ENCODE peak calls at places on chromosomes 16 and 17, in five cellular contexts. S is A549, R is GM12878, T is HepG2, I is HCT116. B is an unnamed sample.

GRCh38 chr17:78898947-78899346 is 4.1 kb downstream of the CEP295NL start:
- DNase-seq in S (no peak), R (no peak), T (no peak), I (no peak), B (no peak)

GRCh38 chr17:29219378-29220047 is 27.1 kb upstream of the CRYBA1 start:
- DNase-seq in S (peak; percentile 97), R (no peak), T (peak; percentile 77), I (peak; percentile 63), B (peak; percentile 83)

GRCh38 chr16:60640038-60640437 is 1396.2 kb downstream of the CDH8 start:
- DNase-seq in S (no peak), R (no peak), T (no peak), I (no peak), B (no peak)

GRCh38 chr17:28920191-28920590 is 17.3 kb upstream of the DHRS13 start:
- DNase-seq in S (no peak), R (no peak), T (no peak), I (no peak), B (no peak)

GRCh38 chr17:71302721-71303549 is 817.9 kb upstream of the SOX9 start:
- DNase-seq in S (no peak), R (no peak), T (no peak), I (peak; percentile 12), B (no peak)

GRCh38 chr17:5553479-5553878 is 30.8 kb downstream of the NLRP1 start:
- DNase-seq in S (no peak), R (no peak), T (no peak), I (no peak), B (no peak)

GRCh38 chr17:9802294-9802693 is 10.9 kb upstream of the DHRS7C start:
- DNase-seq in S (peak; percentile 70), R (no peak), T (no peak), I (peak; percentile 38), B (no peak)

GRCh38 chr17:62163847-62164246 is 98.8 kb upstream of the MED13 start:
- DNase-seq in S (no peak), R (no peak), T (peak; percentile 71), I (peak; percentile 53), B (no peak)

GRCh38 chr17:80270836-80271235 is 10.2 kb downstream of the RNF213 start:
- DNase-seq in S (peak; percentile 69), R (no peak), T (peak; percentile 62), I (no peak), B (no peak)

GRCh38 chr17:56929362-56929969 is 15.6 kb upstream of the TRIM25 start:
- DNase-seq in S (no peak), R (no peak), T (no peak), I (peak; percentile 39), B (no peak)

GRCh38 chr16:56726283-56726682 is 3.6 kb upstream of the NUP93 start:
- DNase-seq in S (no peak), R (no peak), T (no peak), I (no peak), B (no peak)

DNA sequence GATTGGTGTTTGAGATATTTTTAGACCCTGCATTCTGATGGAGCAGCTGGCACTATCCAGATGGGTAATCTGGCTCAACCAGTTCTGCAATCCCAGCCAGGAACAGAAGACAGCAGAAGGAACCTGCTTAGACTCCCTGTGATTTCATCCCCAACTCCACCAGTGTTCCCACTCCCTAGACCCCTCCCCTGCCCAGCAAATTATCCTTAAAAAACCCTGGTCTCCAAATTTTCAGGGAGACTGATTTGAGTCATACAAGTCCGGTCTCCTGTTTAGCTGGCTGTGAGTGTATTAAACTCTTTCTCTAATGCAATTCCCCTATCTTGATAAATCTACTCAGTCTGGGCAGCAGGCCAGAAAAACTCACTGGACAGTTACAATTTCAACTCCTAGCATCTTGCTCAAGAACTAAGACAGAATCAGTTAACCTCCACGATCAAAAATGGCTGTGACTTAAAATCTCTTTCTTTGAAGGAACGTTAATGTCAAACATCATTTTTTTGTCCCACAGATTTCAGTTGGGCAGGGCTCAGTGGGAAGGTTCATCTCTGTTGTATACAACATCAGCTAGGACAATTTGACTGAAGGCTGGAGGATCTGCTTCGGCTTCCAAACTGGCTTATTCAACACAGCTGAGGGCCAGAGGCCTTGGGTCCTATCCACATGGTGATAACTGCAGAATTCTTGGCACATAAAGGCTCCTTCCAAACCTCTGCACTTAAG is 4.9 kb upstream of the RBL2 start:
- DNase-seq in S (no peak), R (no peak), T (no peak), I (no peak), B (peak; percentile 79)
- H3K4me2 ChIP-seq in S (no peak overlapping the region), R (no peak overlapping the region), T (no peak overlapping the region), I (peak overlapping the region; percentile 15), B (no peak overlapping the region)

GRCh38 chr16:76237471-76237870 is 39.7 kb upstream of the CNTNAP4 start:
- DNase-seq in S (no peak), R (no peak), T (no peak), I (no peak), B (no peak)

GRCh38 chr16:76232704-76233103 is 44.5 kb upstream of the CNTNAP4 start:
- DNase-seq in S (no peak), R (no peak), T (no peak), I (no peak), B (no peak)

GRCh38 chr16:76235426-76235825 is 41.8 kb upstream of the CNTNAP4 start:
- DNase-seq in S (no peak), R (no peak), T (no peak), I (no peak), B (no peak)

DNA sequence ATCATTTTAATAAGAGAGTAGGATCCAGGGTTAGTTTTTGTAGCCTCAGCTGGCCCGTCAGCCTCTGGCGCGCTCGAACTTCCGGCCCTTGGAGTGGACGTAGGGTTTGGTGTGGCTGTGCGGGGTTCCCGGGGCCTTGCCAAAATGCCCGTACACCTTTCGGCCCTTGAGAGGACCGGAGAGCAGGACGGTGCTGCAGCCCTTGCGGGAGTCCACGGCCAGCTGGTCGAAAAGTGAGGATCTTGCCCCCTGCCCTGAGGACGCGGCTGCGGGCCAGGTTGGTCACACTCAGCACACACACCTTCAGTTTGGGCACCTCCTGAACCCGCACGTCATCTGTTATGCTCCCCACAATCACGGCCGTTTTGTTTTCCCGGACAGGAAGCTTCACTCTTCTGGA is 42.2 kb upstream of the CNTNAP4 start:
- DNase-seq in S (no peak), R (no peak), T (no peak), I (no peak), B (no peak)
- TF ChIP-seq CEBPB in S (no peak), R (no peak), T (no peak), I (no peak), B (no peak)

DNA sequence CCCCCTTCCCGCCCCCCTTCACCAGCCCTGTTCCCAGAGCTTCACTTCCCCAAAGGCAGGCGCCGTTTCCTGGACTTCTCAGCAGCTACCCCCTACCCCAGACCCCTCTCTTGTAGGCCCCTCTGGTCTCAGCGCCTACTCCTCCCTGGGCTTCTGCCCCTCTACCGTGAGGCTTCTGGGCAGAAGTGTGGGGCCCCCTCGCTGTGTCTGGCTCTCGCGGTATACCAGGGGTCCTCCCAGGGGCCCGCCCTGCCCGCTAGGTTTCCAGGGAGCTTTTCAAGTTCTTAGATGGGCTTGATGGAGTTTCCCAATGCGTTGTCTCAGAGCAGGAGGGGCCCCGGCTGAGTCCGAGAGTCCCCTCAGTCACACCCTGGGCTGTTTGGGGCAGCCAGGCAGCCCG is 247.1 kb downstream of the SEC14L1 start:
- DNase-seq in S (no peak), R (no peak), T (no peak), I (no peak), B (no peak)
- H3K4me2 ChIP-seq in S (no peak overlapping the region), R (no peak overlapping the region), T (peak overlapping the region; percentile 76), I (no peak overlapping the region), B (no peak overlapping the region)

GRCh38 chr16:18059089-18059488 is 277.4 kb downstream of the NPIPA8 start:
- DNase-seq in S (no peak), R (no peak), T (no peak), I (no peak), B (no peak)
- TF ChIP-seq CEBPB in S (no peak), R (no peak), T (no peak), I (no peak), B (no peak)

GRCh38 chr16:84775262-84775810 is 44.4 kb upstream of the CRISPLD2 start:
- DNase-seq in S (no peak), R (no peak), T (no peak), I (no peak), B (no peak)
- H3K4me2 ChIP-seq in S (no peak overlapping the region), R (no peak overlapping the region), T (no peak overlapping the region), I (no peak overlapping the region), B (no peak overlapping the region)

GRCh38 chr17:2591040-2591640 is 2.3 kb upstream of the PAFAH1B1 start:
- DNase-seq in S (no peak), R (no peak), T (no peak), I (no peak), B (no peak)
- TF ChIP-seq CEBPB in S (no peak), R (no peak), T (no peak), I (no peak), B (no peak)

DNA sequence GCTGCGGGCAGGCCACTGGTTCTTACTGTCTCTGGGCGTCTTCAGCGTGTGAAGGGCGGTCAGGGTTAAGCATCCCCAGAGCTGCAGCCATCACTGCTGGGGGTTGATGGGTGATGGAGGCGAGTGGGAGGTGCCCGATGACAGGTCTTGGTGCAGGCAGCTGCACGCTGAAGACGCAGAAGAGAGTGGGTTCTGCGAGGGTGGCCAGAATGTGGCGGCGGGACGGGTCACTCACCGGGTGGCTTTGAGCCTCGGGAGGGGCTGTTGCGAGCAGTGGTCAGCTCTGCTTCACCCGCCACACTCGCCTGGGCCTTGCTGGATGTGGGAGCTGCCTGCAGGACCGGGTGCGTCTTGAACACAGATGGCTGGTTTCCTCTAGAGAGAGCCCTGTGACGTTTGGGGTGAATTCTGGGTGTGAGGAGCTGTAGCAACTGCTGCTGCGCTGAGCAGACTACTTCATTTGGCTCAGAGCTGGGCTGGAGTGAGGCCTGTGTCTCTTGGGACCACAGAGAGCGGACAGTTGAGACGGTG is 44.6 kb upstream of the ZNF750 start:
- DNase-seq in S (no peak), R (no peak), T (no peak), I (no peak), B (no peak)
- H3K4me2 ChIP-seq in S (no peak overlapping the region), R (no peak overlapping the region), T (no peak overlapping the region), I (no peak overlapping the region), B (no peak overlapping the region)

GRCh38 chr16:1201444-1201843 is 23.6 kb downstream of the TPSG1 start:
- DNase-seq in S (no peak), R (no peak), T (no peak), I (no peak), B (no peak)
- TF ChIP-seq CEBPB in S (no peak), R (no peak), T (no peak), I (no peak), B (no peak)

DNA sequence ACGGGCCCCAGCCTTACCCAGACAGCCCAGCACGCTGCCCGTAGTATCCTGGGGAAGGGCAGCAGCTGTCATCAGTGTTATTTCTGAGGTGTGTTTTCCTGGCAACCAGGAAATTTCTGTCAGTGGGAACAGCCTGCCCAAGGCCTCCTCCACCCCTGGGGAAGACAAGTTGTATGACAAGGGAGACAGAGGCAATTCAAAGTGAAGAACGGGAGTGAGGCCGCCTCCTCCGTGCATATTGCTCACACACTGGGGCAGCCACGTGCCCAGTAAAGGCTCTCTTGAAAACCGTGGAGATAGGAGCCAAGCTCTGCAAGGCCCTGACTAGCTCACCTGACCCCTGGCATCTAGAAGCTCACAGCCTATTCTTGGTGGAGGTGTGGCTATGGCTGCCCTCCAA is 57.6 kb downstream of the RAI1 start:
- DNase-seq in S (no peak), R (no peak), T (no peak), I (no peak), B (no peak)
- H3K4me2 ChIP-seq in S (peak overlapping the region; percentile 83), R (no peak overlapping the region), T (no peak overlapping the region), I (peak overlapping the region; percentile 68), B (no peak overlapping the region)